ENCODE peak calls at places on chromosomes 1 and 21, in ten cellular contexts. J, G, W, I, S, O, N, Y, M and L are unnamed samples.
A peak's percentile ranks its signal among the peaks of the same experiment; 100 is the strongest.

GRCh38 chr1:203628185-203628996 is 1.8 kb downstream of the ATP2B4 start:
- DNase-seq in M (peak; percentile 80), I (peak; percentile 94), W (peak; percentile 29), G (peak; percentile 63), N (peak; percentile 76), O (peak; percentile 73), J (no peak), S (peak; percentile 70), Y (no peak), L (peak; percentile 96)

GRCh38 chr1:21246905-21247642 is 43.2 kb downstream of the ECE1 start:
- DNase-seq in N (no peak), Y (no peak), S (no peak), W (no peak), O (no peak), J (no peak), G (no peak), I (no peak), M (no peak), L (no peak)

GRCh38 chr1:232793944-232794343 is 11.3 kb upstream of the MAP10 start:
- DNase-seq in W (no peak), G (no peak), M (no peak), Y (no peak), I (no peak), N (no peak), J (no peak), S (no peak), O (no peak), L (no peak)

GRCh38 chr1:12316331-12316730 is 86.5 kb downstream of the VPS13D start:
- DNase-seq in W (no peak), S (no peak), I (no peak), Y (no peak), J (no peak), G (no peak), M (no peak), O (no peak), N (no peak), L (no peak)

GRCh38 chr1:96372881-96373280 is 348.7 kb upstream of the PTBP2 start:
- DNase-seq in N (no peak), S (no peak), I (no peak), Y (no peak), M (no peak), W (no peak), O (no peak), G (no peak), J (no peak), L (no peak)

GRCh38 chr1:80961464-80962190 is 839.1 kb upstream of the ADGRL2 start:
- DNase-seq in I (no peak), J (no peak), Y (no peak), W (no peak), M (no peak), O (no peak), N (no peak), S (no peak), G (no peak), L (no peak)

GRCh38 chr1:223087231-223087990 is 55.6 kb downstream of the TLR5 start:
- DNase-seq in I (no peak), M (no peak), J (no peak), N (no peak), Y (no peak), W (no peak), G (no peak), O (no peak), S (no peak), L (no peak)

GRCh38 chr1:9770276-9770675 is 53.5 kb downstream of the CLSTN1 start:
- DNase-seq in M (peak; percentile 11), S (no peak), N (no peak), I (no peak), J (no peak), Y (no peak), O (no peak), W (no peak), G (no peak), L (no peak)

GRCh38 chr1:9629445-9630201 is 21.9 kb upstream of the PIK3CD start:
- DNase-seq in G (peak; percentile 36), S (peak; percentile 73), I (no peak), O (no peak), M (peak; percentile 98), N (no peak), Y (no peak), J (peak; percentile 76), W (peak; percentile 62), L (no peak)

GRCh38 chr1:223710179-223711133 is 1.9 kb upstream of the CAPN2 start:
- DNase-seq in J (no peak), I (no peak), M (no peak), Y (no peak), G (no peak), O (no peak), N (no peak), W (no peak), S (no peak), L (peak; percentile 59)

GRCh38 chr1:228989992-228990827 is 254.9 kb downstream of the RHOU start:
- DNase-seq in G (peak; percentile 65), Y (no peak), S (peak; percentile 85), J (no peak), I (no peak), M (peak; percentile 86), N (no peak), W (peak; percentile 70), O (no peak), L (peak; percentile 62)

GRCh38 chr21:39024538-39024937 is 158.7 kb downstream of the PSMG1 start:
- DNase-seq in G (no peak), J (no peak), I (no peak), W (no peak), S (no peak), N (no peak), O (no peak), Y (no peak), M (no peak), L (no peak)

GRCh38 chr1:63929106-63929478 is 155.3 kb downstream of the ROR1 start:
- DNase-seq in N (no peak), G (no peak), Y (no peak), J (no peak), I (no peak), M (no peak), O (no peak), W (no peak), S (no peak), L (no peak)

GRCh38 chr1:167791281-167792209 is 69.8 kb downstream of the MPZL1 start:
- DNase-seq in M (no peak), J (no peak), N (no peak), W (no peak), O (no peak), S (peak; percentile 38), G (peak; percentile 77), Y (no peak), I (no peak), L (peak; percentile 63)

GRCh38 chr1:10401281-10401680 is 2.4 kb downstream of the PGD start:
- DNase-seq in N (no peak), S (no peak), J (no peak), W (no peak), Y (no peak), O (no peak), G (no peak), M (no peak), I (no peak), L (no peak)

GRCh38 chr1:51215169-51215568 is 20.9 kb upstream of the RNF11 start:
- DNase-seq in J (no peak), M (no peak), I (no peak), N (no peak), Y (no peak), O (no peak), G (no peak), W (no peak), S (no peak), L (no peak)

GRCh38 chr1:222865718-222866117 is 50.9 kb downstream of the DISP1 start:
- DNase-seq in G (no peak), W (no peak), O (no peak), Y (no peak), N (no peak), J (no peak), M (no peak), S (no peak), I (no peak), L (no peak)

GRCh38 chr1:51945591-51945990 is 44.9 kb downstream of the RAB3B start:
- DNase-seq in M (no peak), W (no peak), Y (no peak), G (no peak), S (no peak), I (no peak), J (no peak), N (no peak), O (no peak), L (no peak)

GRCh38 chr1:21703318-21703963 is 34.3 kb upstream of the RAP1GAP start:
- DNase-seq in Y (peak; percentile 18), N (no peak), M (no peak), I (no peak), J (no peak), G (no peak), O (no peak), W (no peak), S (no peak), L (no peak)

GRCh38 chr1:202085682-202086373 is 36.9 kb upstream of the GPR37L1 start:
- DNase-seq in N (no peak), S (no peak), J (no peak), G (no peak), M (no peak), W (peak; percentile 17), Y (no peak), O (no peak), I (peak; percentile 73), L (peak; percentile 76)
- H3K4me1 ChIP-seq in N (no peaks in the 10 kb centered on the region), S (no peaks in the 10 kb centered on the region), J (no peaks in the 10 kb centered on the region), G (no peaks in the 10 kb centered on the region), M (no peaks in the 10 kb centered on the region), W (peaks cover 8% of the 10 kb centered on the region), Y (peaks cover 58% of the 10 kb centered on the region), O (peaks cover 16% of the 10 kb centered on the region), I (peaks cover 13% of the 10 kb centered on the region), L (peaks cover 2% of the 10 kb centered on the region)

GRCh38 chr1:189374816-189375215 is 1102.8 kb downstream of the BRINP3 start:
- DNase-seq in M (no peak), N (no peak), Y (no peak), W (no peak), J (no peak), G (no peak), I (no peak), O (no peak), S (no peak), L (no peak)
- H3K4me1 ChIP-seq in M (no peaks in the 10 kb centered on the region), N (no peaks in the 10 kb centered on the region), Y (no peaks in the 10 kb centered on the region), W (no peaks in the 10 kb centered on the region), J (no peaks in the 10 kb centered on the region), G (no peaks in the 10 kb centered on the region), I (no peaks in the 10 kb centered on the region), O (no peaks in the 10 kb centered on the region), S (no peaks in the 10 kb centered on the region), L (no peaks in the 10 kb centered on the region)

GRCh38 chr21:31396399-31396798 is 52.3 kb upstream of the TIAM1 start:
- DNase-seq in W (no peak), J (no peak), I (no peak), S (no peak), N (no peak), O (no peak), M (no peak), G (no peak), Y (no peak), L (no peak)
- H3K4me1 ChIP-seq in W (no peaks in the 10 kb centered on the region), J (peaks cover 47% of the 10 kb centered on the region), I (no peaks in the 10 kb centered on the region), S (no peaks in the 10 kb centered on the region), N (no peaks in the 10 kb centered on the region), O (peaks cover 33% of the 10 kb centered on the region), M (peaks cover 14% of the 10 kb centered on the region), G (no peaks in the 10 kb centered on the region), Y (no peaks in the 10 kb centered on the region), L (peaks cover 14% of the 10 kb centered on the region)

DNA sequence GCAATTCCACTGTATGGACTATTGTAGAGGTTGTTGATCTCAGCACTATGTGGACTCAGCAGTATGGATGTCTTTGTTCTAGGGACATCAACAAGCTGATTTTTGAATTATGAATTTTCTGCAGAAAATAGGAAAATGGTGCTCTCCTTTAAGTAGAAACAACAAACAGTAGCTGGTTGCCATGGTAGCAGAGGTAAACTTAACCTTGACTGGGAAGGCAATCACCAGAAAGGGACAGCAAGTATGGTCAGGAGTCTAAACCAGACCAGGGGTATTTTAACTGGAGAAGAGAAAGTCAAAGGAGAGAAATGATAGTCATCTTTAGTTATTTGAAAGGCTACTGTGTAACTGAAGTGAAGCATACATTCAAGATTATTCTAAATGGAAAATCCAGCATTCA is 22.3 kb downstream of the WLS start:
- DNase-seq in W (no peak), O (no peak), S (no peak), N (no peak), M (no peak), G (no peak), J (no peak), I (no peak), Y (no peak), L (no peak)
- H3K4me1 ChIP-seq in W (peaks cover 78% of the 10 kb centered on the region), O (peaks cover 9% of the 10 kb centered on the region), S (peaks cover 28% of the 10 kb centered on the region), N (peaks cover 27% of the 10 kb centered on the region), M (no peaks in the 10 kb centered on the region), G (no peaks in the 10 kb centered on the region), J (no peaks in the 10 kb centered on the region), I (no peaks in the 10 kb centered on the region), Y (peaks cover 7% of the 10 kb centered on the region), L (peaks cover 7% of the 10 kb centered on the region)